ENCODE peak calls at places on chromosomes 6 and 20, in six cellular contexts. J is KG1; V is right cardiac atrium; G is stimulated activated CD4-positive, alpha-beta T cell treated with anti-CD3 and anti-CD28 coated beads, Interleukin-1b, Interleukin-23, amount 100 ng/mL, for 24 hours; I is stimulated activated CD8-positive, alpha-beta memory T cell treated with anti-CD3 and anti-CD28 coated beads, Interleukin-7, amount 100 ng/mL, for 48 hours; D is activated naive CD4-positive, alpha-beta T cell treated with Interleukin-2 at 50 U/mL for 16 hours. Y is an unnamed sample.

GRCh38 chr20:4244700-4245485 is 229.5 kb upstream of the RNF24 start:
- DNase-seq in J (no peak), V (no peak), G (no peak), I (no peak), D (no peak), Y (no peak)

GRCh38 chr6:153662982-153663381 is 376.1 kb upstream of the OPRM1 start:
- DNase-seq in J (no peak), V (no peak), G (no peak), I (no peak), D (no peak), Y (no peak)

GRCh38 chr6:2630362-2630761 is 120.4 kb downstream of the MYLK4 start:
- DNase-seq in J (no peak), V (peak; percentile 53), G (no peak), I (no peak), D (no peak), Y (no peak)

GRCh38 chr6:28766426-28766825 is 157.4 kb downstream of the TRIM27 start:
- DNase-seq in J (no peak), V (no peak), G (no peak), I (no peak), D (no peak), Y (no peak)

GRCh38 chr20:51639206-51639832 is 96.8 kb upstream of the NFATC2 start:
- DNase-seq in J (peak; percentile 39), V (peak; percentile 59), G (peak; percentile 57), I (peak; percentile 26), D (peak; percentile 73), Y (peak; percentile 81)

GRCh38 chr6:100116409-100117194 is 122.6 kb upstream of the MCHR2 start:
- DNase-seq in J (no peak), V (no peak), G (no peak), I (no peak), D (peak; percentile 6), Y (peak; percentile 74)

GRCh38 chr6:43011207-43011606 is 2.5 kb downstream of the MEA1 start:
- DNase-seq in J (no peak), V (no peak), G (no peak), I (no peak), D (no peak), Y (peak; percentile 15)

GRCh38 chr6:107674995-107675738 is 148.9 kb downstream of the SCML4 start:
- DNase-seq in J (peak; percentile 69), V (peak; percentile 87), G (peak; percentile 79), I (peak; percentile 66), D (peak; percentile 86), Y (peak; percentile 89)

GRCh38 chr20:46131396-46131795 is 13.3 kb downstream of the CD40 start:
- DNase-seq in J (no peak), V (no peak), G (no peak), I (no peak), D (no peak), Y (no peak)

GRCh38 chr20:30815577-30816181 is 441.8 kb upstream of the DEFB115 start:
- DNase-seq in J (no peak), V (no peak), G (no peak), I (no peak), D (no peak), Y (no peak)

GRCh38 chr20:13220194-13220856 is 749 bp upstream of the ISM1 start:
- DNase-seq in J (peak; percentile 27), V (peak; percentile 77), G (peak; percentile 28), I (peak; percentile 1), D (peak; percentile 21), Y (peak; percentile 76)

GRCh38 chr6:2877057-2877882 is 25.8 kb downstream of the SERPINB9 start:
- DNase-seq in J (no peak), V (no peak), G (no peak), I (no peak), D (no peak), Y (no peak)

GRCh38 chr20:48732081-48732829 is 95.5 kb downstream of the PREX1 start:
- DNase-seq in J (no peak), V (no peak), G (no peak), I (no peak), D (no peak), Y (no peak)

GRCh38 chr6:148285205-148285604 is 57.4 kb upstream of the SASH1 start:
- DNase-seq in J (no peak), V (no peak), G (no peak), I (no peak), D (no peak), Y (no peak)

GRCh38 chr6:111767752-111768430 is 105.4 kb downstream of the FYN start:
- DNase-seq in J (no peak), V (no peak), G (no peak), I (no peak), D (no peak), Y (no peak)

GRCh38 chr6:158474961-158475343 is 84.9 kb upstream of the TMEM181 start:
- DNase-seq in J (no peak), V (no peak), G (no peak), I (no peak), D (no peak), Y (no peak)